ENCODE peak calls at places on chromosomes 13 and 19, in ten cellular contexts. C is SHP77; X is NCI-H510A treated with DMSO at 0.1 percent for 48 hours; L is CD4-positive, alpha-beta memory T cell; N is cardiac fibroblast; O is NCI-H1105; B is upper lobe of right lung; V is neural crest cell; I is globus pallidus; P is fibroblast of villous mesenchyme. Q is an unnamed sample.

GRCh38 chr13:30607908-30608307 is 9.8 kb upstream of the USPL1 start:
- DNase-seq in X (peak), C (no peak), I (no peak), N (no peak), L (peak), V (no peak), B (no peak), O (no peak), P (no peak), Q (no peak)

GRCh38 chr19:35274323-35274722 is 5.6 kb downstream of the USF2 start:
- DNase-seq in O (no peak), N (no peak), I (no peak), P (no peak), V (no peak), B (no peak), X (no peak), L (no peak), C (no peak), Q (no peak)

GRCh38 chr19:55579766-55580621 is 654 bp downstream of the ZNF579 start:
- DNase-seq in I (no peak), O (no peak), L (no peak), N (peak), B (no peak), P (peak), C (no peak), V (no peak), X (no peak), Q (no peak)

GRCh38 chr13:75699062-75699461 is 62.9 kb downstream of the LMO7 start:
- DNase-seq in L (no peak), X (no peak), P (no peak), C (no peak), V (no peak), N (no peak), B (no peak), I (no peak), O (no peak), Q (no peak)

GRCh38 chr19:45340232-45340898 is at the start of gene KLC3:
- DNase-seq in V (no peak), I (no peak), X (no peak), C (no peak), O (peak), B (peak), N (no peak), L (no peak), P (no peak), Q (no peak)

GRCh38 chr13:97238432-97238831 is 16.3 kb downstream of the MBNL2 start:
- DNase-seq in P (no peak), C (no peak), B (no peak), X (no peak), V (no peak), L (peak), N (no peak), I (no peak), O (no peak), Q (no peak)

GRCh38 chr13:27182844-27183497 is 11.4 kb upstream of the USP12 start:
- DNase-seq in C (no peak), X (no peak), P (peak), I (no peak), B (no peak), V (no peak), N (peak), L (no peak), O (no peak), Q (peak)

GRCh38 chr13:21608961-21609360 is 5.0 kb upstream of the MICU2 start:
- DNase-seq in V (no peak), N (no peak), L (no peak), X (no peak), I (no peak), O (no peak), C (no peak), P (no peak), B (no peak), Q (no peak)

GRCh38 chr13:110294624-110295023 is 12.3 kb downstream of the COL4A1 start:
- DNase-seq in I (no peak), V (no peak), X (no peak), C (no peak), B (no peak), N (no peak), L (no peak), O (no peak), P (no peak), Q (no peak)